ENCODE peak calls at places on chromosomes 1 and 21, in five cellular contexts. T is germinal center, D is thyroid gland, O is astrocyte of the spinal cord, H is heart left ventricle. W is an unnamed sample.

GRCh38 chr1:201999625-202000238 is 10.7 kb upstream of the ELF3 start:
- DNase-seq in O (peak; percentile 40), T (peak; percentile 68), H (no peak), D (peak; percentile 40), W (peak; percentile 59)

GRCh38 chr1:25568090-25568833 is 24.9 kb downstream of the LDLRAP1 start:
- DNase-seq in O (peak; percentile 72), D (no peak), H (no peak), T (no peak), W (no peak)

GRCh38 chr1:44030606-44031050 is 634 bp downstream of the SLC6A9 start:
- DNase-seq in H (peak; percentile 40), D (no peak), O (peak; percentile 48), T (peak; percentile 43), W (peak; percentile 78)

GRCh38 chr1:13965770-13966398 is 265.9 kb downstream of the PRDM2 start:
- DNase-seq in H (peak; percentile 54), T (no peak), D (peak; percentile 83), O (peak; percentile 48), W (peak; percentile 20)

GRCh38 chr1:177236967-177237366 is 66.2 kb downstream of the BRINP2 start:
- DNase-seq in T (no peak), O (no peak), H (no peak), D (no peak), W (no peak)

GRCh38 chr1:156627313-156627880 is 8.2 kb downstream of the HAPLN2 start:
- DNase-seq in O (peak; percentile 36), H (no peak), T (peak; percentile 65), D (peak; percentile 32), W (peak; percentile 84)

GRCh38 chr1:5508669-5509330 is 483.4 kb downstream of the NPHP4 start:
- DNase-seq in H (no peak), T (no peak), D (no peak), O (no peak), W (no peak)

GRCh38 chr1:54602559-54602958 is 20.8 kb downstream of the FAM151A start:
- DNase-seq in T (no peak), O (no peak), D (no peak), H (no peak), W (no peak)

GRCh38 chr1:44714944-44715571 is 15.9 kb downstream of the RNU5D-1 start:
- DNase-seq in D (peak; percentile 55), O (peak; percentile 69), T (peak; percentile 81), H (no peak), W (peak; percentile 92)

GRCh38 chr1:172529304-172529703 is 3.6 kb upstream of the SUCO start:
- DNase-seq in D (no peak), O (no peak), H (no peak), T (no peak), W (no peak)

GRCh38 chr21:42191978-42192595 is 26.9 kb upstream of the ABCG1 start:
- DNase-seq in H (no peak), D (no peak), O (no peak), T (no peak), W (no peak)

GRCh38 chr1:40844079-40844478 is 18.1 kb downstream of the CITED4 start:
- DNase-seq in T (no peak), O (no peak), D (no peak), H (no peak), W (peak; percentile 50)

GRCh38 chr1:43258370-43258769 is 11.4 kb upstream of the TMEM125 start:
- DNase-seq in T (no peak), H (no peak), D (no peak), O (no peak), W (no peak)

GRCh38 chr1:33140153-33141149 is 41.4 kb downstream of the TRIM62 start:
- DNase-seq in O (no peak), H (no peak), D (no peak), T (no peak), W (no peak)

GRCh38 chr1:27571439-27572018 is 32.4 kb downstream of the AHDC1 start:
- DNase-seq in D (peak; percentile 91), T (no peak), O (no peak), H (no peak), W (no peak)

GRCh38 chr1:247295746-247296145 is 35.9 kb downstream of the ZNF496 start:
- DNase-seq in T (no peak), O (no peak), H (no peak), D (no peak), W (no peak)